ENCODE peak calls at places on chromosome 2, in five cellular contexts. F is ureter; H is stimulated activated naive CD4-positive, alpha-beta T cell; X is NCI-H748 treated with DMSO at 0.1 percent for 48 hours; V is AG08395. M is an unnamed sample.

GRCh38 chr2:152558174-152559091 is 158.8 kb downstream of the PRPF40A start:
- DNase-seq in F (no peak), H (no peak), X (no peak), V (peak), M (no peak)

GRCh38 chr2:240397542-240397916 is 37.9 kb upstream of the GPC1 start:
- DNase-seq in F (peak), H (no peak), X (no peak), V (no peak), M (no peak)

GRCh38 chr2:148955798-148956197 is 80.8 kb downstream of the KIF5C start:
- DNase-seq in F (no peak), H (no peak), X (no peak), V (no peak), M (no peak)

GRCh38 chr2:47501374-47502200 is 98.6 kb downstream of the MSH2 start:
- DNase-seq in F (no peak), H (no peak), X (no peak), V (peak), M (no peak)

GRCh38 chr2:240820014-240820606 is at the start of gene KIF1A:
- DNase-seq in F (no peak), H (no peak), X (peak), V (no peak), M (no peak)

GRCh38 chr2:42102606-42103450 is 55.0 kb downstream of the PKDCC start:
- DNase-seq in F (peak), H (peak), X (no peak), V (peak), M (no peak)

GRCh38 chr2:223563462-223563861 is 38.7 kb downstream of the SCG2 start:
- DNase-seq in F (no peak), H (no peak), X (peak), V (peak), M (peak)

GRCh38 chr2:166727105-166727504 is 161.2 kb upstream of the XIRP2 start:
- DNase-seq in F (no peak), H (no peak), X (no peak), V (no peak), M (no peak)

GRCh38 chr2:180006236-180006635 is 861 bp downstream of the CWC22 start:
- DNase-seq in F (no peak), H (no peak), X (no peak), V (no peak), M (no peak)

GRCh38 chr2:240469239-240469636 is 33.8 kb downstream of the GPC1 start:
- DNase-seq in F (peak), H (no peak), X (no peak), V (no peak), M (peak)

GRCh38 chr2:42010743-42011298 is 37.0 kb upstream of the PKDCC start:
- DNase-seq in F (no peak), H (no peak), X (no peak), V (peak), M (no peak)

GRCh38 chr2:23077599-23077998 is 307.4 kb upstream of the KLHL29 start:
- DNase-seq in F (no peak), H (no peak), X (no peak), V (no peak), M (no peak)

GRCh38 chr2:183000846-183001245 is 37.4 kb downstream of the NCKAP1 start:
- DNase-seq in F (no peak), H (no peak), X (no peak), V (no peak), M (no peak)

GRCh38 chr2:45974762-45975408 is 322.3 kb upstream of the EPAS1 start:
- DNase-seq in F (peak), H (no peak), X (no peak), V (no peak), M (no peak)

GRCh38 chr2:100924520-100925451 is 77.3 kb upstream of the RPL31 start:
- DNase-seq in F (no peak), H (no peak), X (no peak), V (peak), M (no peak)

GRCh38 chr2:145558617-145559350 is 1038.9 kb upstream of the ZEB2 start:
- DNase-seq in F (no peak), H (no peak), X (no peak), V (no peak), M (no peak)

GRCh38 chr2:32572030-32572429 is 55.8 kb upstream of the TTC27 start:
- DNase-seq in F (no peak), H (no peak), X (no peak), V (no peak), M (no peak)

GRCh38 chr2:72004201-72004915 is 143.3 kb downstream of the CYP26B1 start:
- DNase-seq in F (no peak), H (no peak), X (no peak), V (no peak), M (no peak)

GRCh38 chr2:183594150-183594549 is 469.9 kb downstream of the NUP35 start:
- DNase-seq in F (no peak), H (no peak), X (no peak), V (no peak), M (no peak)

GRCh38 chr2:168137510-168138180 is 109.8 kb downstream of the STK39 start:
- DNase-seq in F (no peak), H (no peak), X (no peak), V (no peak), M (no peak)

GRCh38 chr2:126678278-126679073 is 22.5 kb downstream of the GYPC start:
- DNase-seq in F (no peak), H (no peak), X (no peak), V (no peak), M (no peak)

GRCh38 chr2:236794074-236794473 is 224.4 kb downstream of the ACKR3 start:
- DNase-seq in F (no peak), H (no peak), X (peak), V (peak), M (no peak)

GRCh38 chr2:173145454-173145853 is 69.8 kb downstream of the MAP3K20 start:
- DNase-seq in F (no peak), H (no peak), X (no peak), V (no peak), M (no peak)

GRCh38 chr2:179331066-179331465 is 66.4 kb upstream of the SESTD1 start:
- DNase-seq in F (no peak), H (no peak), X (no peak), V (no peak), M (no peak)

GRCh38 chr2:28088970-28089369 is 198.4 kb downstream of the BABAM2 start:
- DNase-seq in F (no peak), H (no peak), X (no peak), V (peak), M (no peak)

GRCh38 chr2:15840173-15840572 is 100.2 kb upstream of the MYCN start:
- DNase-seq in F (peak), H (no peak), X (no peak), V (no peak), M (no peak)

GRCh38 chr2:181810823-181811695 is 80.5 kb upstream of the ITPRID2 start:
- DNase-seq in F (no peak), H (no peak), X (no peak), V (peak), M (no peak)

GRCh38 chr2:49770919-49771318 is 616.6 kb upstream of the FSHR start:
- DNase-seq in F (no peak), H (no peak), X (no peak), V (no peak), M (no peak)

GRCh38 chr2:36290306-36290705 is 65.3 kb upstream of the CRIM1 start:
- DNase-seq in F (no peak), H (no peak), X (no peak), V (peak), M (no peak)

GRCh38 chr2:24704682-24705081 is 88.5 kb downstream of the PTRHD1 start:
- DNase-seq in F (no peak), H (no peak), X (no peak), V (peak), M (no peak)

GRCh38 chr2:136765256-136765735 is at the start of gene THSD7B:
- DNase-seq in F (no peak), H (no peak), X (no peak), V (no peak), M (no peak)

GRCh38 chr2:131635576-131635975 is 107.9 kb downstream of the CCDC74A start:
- DNase-seq in F (no peak), H (no peak), X (no peak), V (no peak), M (no peak)

GRCh38 chr2:162243305-162243693 is at the start of gene FAP:
- DNase-seq in F (no peak), H (no peak), X (no peak), V (peak), M (no peak)

GRCh38 chr2:88656690-88657089 is 29.4 kb upstream of the EIF2AK3 start:
- DNase-seq in F (no peak), H (no peak), X (no peak), V (peak), M (no peak)

M was measured in 8988T.